ENCODE peak calls at places on chromosomes 7 and 10, in seven cellular contexts. F, I, W, D, Z, P and T are unnamed samples.

GRCh38 chr10:130573446-130573845 is 437.3 kb downstream of the GLRX3 start:
- DNase-seq in F (no peak), I (no peak), W (no peak), D (no peak), Z (no peak), P (no peak), T (no peak)

GRCh38 chr7:116025098-116025809 is 5.3 kb downstream of the TFEC start:
- DNase-seq in F (peak; percentile 23), I (no peak), W (no peak), D (no peak), Z (no peak), P (no peak), T (no peak)

GRCh38 chr7:38393874-38394273 is 120.4 kb upstream of the TARP start:
- DNase-seq in F (no peak), I (no peak), W (no peak), D (no peak), Z (no peak), P (no peak), T (no peak)

GRCh38 chr10:12656518-12657142 is 307.3 kb downstream of the CAMK1D start:
- DNase-seq in F (peak; percentile 32), I (peak; percentile 11), W (no peak), D (peak; percentile 77), Z (no peak), P (peak; percentile 68), T (no peak)

GRCh38 chr10:80461208-80462183 is 7.4 kb downstream of the TSPAN14 start:
- DNase-seq in F (no peak), I (no peak), W (no peak), D (no peak), Z (no peak), P (no peak), T (no peak)

GRCh38 chr7:88218428-88218745 is 1.5 kb downstream of the SRI start:
- DNase-seq in F (no peak), I (no peak), W (no peak), D (no peak), Z (no peak), P (no peak), T (no peak)

GRCh38 chr7:4841836-4842235 is 20.0 kb downstream of the PAPOLB start:
- DNase-seq in F (no peak), I (no peak), W (no peak), D (no peak), Z (no peak), P (no peak), T (no peak)

GRCh38 chr7:31699050-31699449 is 12.0 kb downstream of the PPP1R17 start:
- DNase-seq in F (no peak), I (no peak), W (no peak), D (no peak), Z (no peak), P (no peak), T (no peak)

GRCh38 chr10:34473174-34474059 is 341.7 kb downstream of the PARD3 start:
- DNase-seq in F (no peak), I (no peak), W (no peak), D (peak; percentile 87), Z (no peak), P (no peak), T (no peak)

GRCh38 chr10:71380841-71381240 is 15.9 kb upstream of the CDH23 start:
- DNase-seq in F (no peak), I (no peak), W (no peak), D (no peak), Z (no peak), P (no peak), T (no peak)

GRCh38 chr10:1243486-1244182 is 187.4 kb downstream of the WDR37 start:
- DNase-seq in F (no peak), I (no peak), W (no peak), D (no peak), Z (no peak), P (no peak), T (no peak)